ENCODE peak calls at places on chromosomes 2 and 18, in eight cellular contexts. O, F, X, W, Y, H, V and M are unnamed samples.

GRCh38 chr2:1544478-1545069 is 131.3 kb downstream of the TPO start:
- DNase-seq in X (no peak), H (no peak), O (no peak), F (no peak), V (no peak), W (no peak), Y (no peak), M (no peak)

GRCh38 chr18:5058768-5059539 is 138.1 kb downstream of the AKAIN1 start:
- DNase-seq in W (no peak), Y (no peak), O (no peak), V (no peak), F (no peak), X (no peak), H (no peak), M (no peak)

GRCh38 chr2:134917219-134917957 is 1.2 kb upstream of the CCNT2 start:
- DNase-seq in Y (no peak), F (no peak), W (no peak), X (no peak), O (peak), H (no peak), V (peak), M (peak)

GRCh38 chr2:201661366-201661765 is 18.1 kb upstream of the TMEM237 start:
- DNase-seq in H (no peak), F (no peak), O (peak), X (no peak), V (peak), Y (no peak), W (no peak), M (no peak)

GRCh38 chr2:202164409-202164808 is 74.0 kb downstream of the SUMO1 start:
- DNase-seq in H (no peak), W (no peak), F (no peak), O (no peak), Y (no peak), X (no peak), V (no peak), M (no peak)

GRCh38 chr18:76564636-76565237 is 69.7 kb upstream of the ZNF516 start:
- DNase-seq in Y (peak), O (no peak), X (no peak), W (no peak), F (no peak), V (no peak), H (no peak), M (no peak)

GRCh38 chr18:39825485-39825884 is 2129.5 kb upstream of the PIK3C3 start:
- DNase-seq in X (no peak), V (no peak), O (no peak), Y (no peak), H (no peak), W (no peak), F (no peak), M (no peak)

GRCh38 chr18:475202-475624 is 25.3 kb downstream of the COLEC12 start:
- DNase-seq in H (no peak), X (no peak), O (no peak), V (peak), W (peak), F (no peak), Y (no peak), M (no peak)

GRCh38 chr2:102277202-102277700 is 34.1 kb upstream of the IL1RL1 start:
- DNase-seq in X (no peak), H (no peak), Y (no peak), V (no peak), F (no peak), O (no peak), W (no peak), M (no peak)

GRCh38 chr2:508121-508520 is 169.1 kb downstream of the TMEM18 start:
- DNase-seq in O (no peak), X (no peak), F (no peak), H (no peak), V (no peak), Y (no peak), W (no peak), M (no peak)

GRCh38 chr2:172693529-172694185 is 42.0 kb upstream of the RAPGEF4 start:
- DNase-seq in O (no peak), V (no peak), X (no peak), Y (no peak), H (no peak), F (no peak), W (no peak), M (no peak)

GRCh38 chr18:79873449-79874110 is 75.8 kb downstream of the KCNG2 start:
- DNase-seq in W (no peak), F (no peak), O (no peak), X (no peak), H (no peak), Y (no peak), V (no peak), M (no peak)

GRCh38 chr2:72117029-72117428 is 30.6 kb downstream of the CYP26B1 start:
- DNase-seq in W (no peak), X (no peak), O (no peak), V (no peak), H (no peak), F (no peak), Y (no peak), M (no peak)

GRCh38 chr2:239257511-239257937 is 143.3 kb downstream of the HDAC4 start:
- DNase-seq in O (peak), F (no peak), H (no peak), Y (no peak), W (no peak), V (no peak), X (no peak), M (no peak)

GRCh38 chr2:181354626-181355025 is 102.6 kb upstream of the ITGA4 start:
- DNase-seq in F (no peak), H (no peak), X (no peak), W (no peak), V (no peak), O (no peak), Y (no peak), M (no peak)

GRCh38 chr2:18178736-18179349 is 300.4 kb downstream of the KCNS3 start:
- DNase-seq in V (peak), Y (no peak), O (peak), H (peak), X (peak), W (peak), F (peak), M (no peak)

GRCh38 chr2:12014088-12014960 is 267.9 kb downstream of the LPIN1 start:
- DNase-seq in O (no peak), Y (no peak), W (no peak), V (no peak), X (no peak), H (no peak), F (no peak), M (no peak)

GRCh38 chr2:23569761-23570383 is 184.9 kb downstream of the KLHL29 start:
- DNase-seq in V (no peak), H (no peak), F (no peak), O (no peak), X (no peak), Y (no peak), W (no peak), M (no peak)

GRCh38 chr2:117481608-117482007 is 332.9 kb upstream of the DDX18 start:
- DNase-seq in V (no peak), Y (no peak), F (no peak), W (no peak), O (no peak), H (no peak), X (no peak), M (no peak)

GRCh38 chr2:196086517-196087368 is 18.1 kb upstream of the DNAH7 start:
- DNase-seq in X (no peak), W (no peak), H (no peak), Y (no peak), V (no peak), O (no peak), F (no peak), M (no peak)

GRCh38 chr18:54762386-54762785 is 65.9 kb upstream of the RAB27B start:
- DNase-seq in F (no peak), O (no peak), W (no peak), V (no peak), Y (no peak), H (no peak), X (no peak), M (no peak)

GRCh38 chr2:65482971-65483370 is 50.6 kb upstream of the SPRED2 start:
- DNase-seq in V (no peak), W (no peak), O (no peak), H (no peak), Y (no peak), X (no peak), F (no peak), M (no peak)

GRCh38 chr2:187390891-187391290 is 57.2 kb downstream of the CALCRL start:
- DNase-seq in H (no peak), W (no peak), F (peak), O (no peak), X (no peak), V (no peak), Y (no peak), M (no peak)

GRCh38 chr2:162074937-162075688 is 1.1 kb upstream of the DPP4 start:
- DNase-seq in V (no peak), H (no peak), F (no peak), X (no peak), W (no peak), O (no peak), Y (no peak), M (no peak)

GRCh38 chr2:128601298-128602037 is 282.8 kb upstream of the HS6ST1 start:
- DNase-seq in O (no peak), H (no peak), V (no peak), F (no peak), X (peak), W (no peak), Y (no peak), M (peak)

GRCh38 chr18:64019922-64020756 is 50.3 kb downstream of the SERPINB8 start:
- DNase-seq in F (no peak), V (peak), W (no peak), H (no peak), Y (no peak), X (no peak), O (no peak), M (no peak)

GRCh38 chr2:22737144-22737543 is 647.8 kb upstream of the KLHL29 start:
- DNase-seq in V (peak), O (no peak), F (no peak), W (no peak), H (no peak), X (no peak), Y (no peak), M (no peak)

GRCh38 chr18:45958730-45959129 is 8.4 kb downstream of the EPG5 start:
- DNase-seq in O (no peak), F (no peak), Y (no peak), W (no peak), H (no peak), X (no peak), V (no peak), M (no peak)

GRCh38 chr2:61557386-61557785 is 19.2 kb upstream of the XPO1 start:
- DNase-seq in X (no peak), Y (no peak), W (no peak), O (no peak), V (no peak), F (no peak), H (no peak), M (no peak)

GRCh38 chr2:102027036-102027702 is 35.4 kb downstream of the IL1R2 start:
- DNase-seq in X (no peak), H (no peak), V (no peak), Y (no peak), O (no peak), F (no peak), W (no peak), M (no peak)

GRCh38 chr2:117856415-117857210 is 42.1 kb downstream of the DDX18 start:
- DNase-seq in H (no peak), O (no peak), F (peak), W (no peak), Y (no peak), V (peak), X (no peak), M (no peak)

GRCh38 chr2:216583157-216583556 is 50.1 kb upstream of the IGFBP2 start:
- DNase-seq in W (no peak), O (no peak), X (no peak), V (no peak), H (no peak), F (no peak), Y (no peak), M (no peak)

GRCh38 chr2:108215794-108216211 is 24.0 kb upstream of the SULT1C3 start:
- DNase-seq in H (no peak), V (peak), W (peak), O (peak), Y (peak), X (peak), F (no peak), M (peak)

GRCh38 chr2:176280156-176280555 is 10.9 kb downstream of the MTX2 start:
- DNase-seq in W (no peak), O (no peak), H (no peak), F (no peak), X (no peak), Y (no peak), V (no peak), M (no peak)

GRCh38 chr2:222049946-222050345 is 248.9 kb downstream of the PAX3 start:
- DNase-seq in V (no peak), Y (no peak), X (no peak), W (no peak), O (no peak), H (no peak), F (no peak), M (no peak)

GRCh38 chr2:9655441-9656269 is 24.9 kb upstream of the YWHAQ start:
- DNase-seq in Y (no peak), X (no peak), F (no peak), H (no peak), V (no peak), W (no peak), O (peak), M (no peak)

GRCh38 chr2:237818066-237818473 is 19.5 kb downstream of the RBM44 start:
- DNase-seq in F (no peak), O (no peak), H (no peak), Y (no peak), W (no peak), X (no peak), V (no peak), M (no peak)

GRCh38 chr18:10213526-10213925 is 240.9 kb upstream of the APCDD1 start:
- DNase-seq in O (no peak), V (no peak), Y (peak), W (no peak), H (no peak), F (no peak), X (no peak), M (peak)

GRCh38 chr2:64233396-64233922 is 89.2 kb upstream of the PELI1 start:
- DNase-seq in X (no peak), W (no peak), H (no peak), Y (no peak), V (no peak), F (no peak), O (no peak), M (no peak)

GRCh38 chr2:64234150-64234549 is 89.9 kb upstream of the PELI1 start:
- DNase-seq in H (no peak), Y (no peak), X (no peak), O (no peak), W (peak), V (no peak), F (no peak), M (no peak)

GRCh38 chr2:64237266-64237665 is 93.0 kb upstream of the PELI1 start:
- DNase-seq in V (no peak), Y (no peak), X (no peak), H (no peak), F (no peak), W (no peak), O (no peak), M (no peak)

GRCh38 chr2:64232266-64232665 is 88.0 kb upstream of the PELI1 start:
- DNase-seq in X (no peak), Y (no peak), H (no peak), O (no peak), W (no peak), F (no peak), V (no peak), M (no peak)

GRCh38 chr2:64234785-64235184 is 90.6 kb upstream of the PELI1 start:
- DNase-seq in O (no peak), V (no peak), Y (no peak), W (no peak), X (no peak), H (no peak), F (no peak), M (no peak)
- TF ChIP-seq POLR2AphosphoS5 in O (no peak), V (no peak), Y (no peak), W (no peak), X (no peak), H (no peak), F (no peak), M (no peak)

DNA sequence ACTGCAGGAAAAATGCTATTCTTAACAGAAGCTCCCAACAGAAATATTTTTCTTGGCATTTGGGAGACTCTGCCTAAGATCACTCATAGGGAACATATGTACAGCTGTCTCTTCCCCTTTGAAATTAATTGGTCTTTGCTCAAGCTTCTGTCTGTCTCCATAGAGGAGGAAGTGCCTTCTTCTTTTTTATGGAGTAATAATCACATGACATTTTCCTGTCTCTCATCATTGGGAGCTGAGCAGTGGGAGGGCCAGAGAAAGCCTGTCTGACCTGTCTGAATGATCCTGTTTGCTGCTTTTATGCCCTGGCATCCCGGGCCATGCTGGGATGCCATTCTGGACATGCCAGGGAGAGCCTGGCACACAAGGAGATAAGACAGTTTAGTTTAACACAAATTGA is 145.6 kb downstream of the AQP4 start:
- DNase-seq in Y (peak), X (no peak), O (no peak), F (no peak), V (no peak), W (no peak), H (no peak), M (no peak)
- TF ChIP-seq POLR2AphosphoS5 in Y (no peak), X (no peak), O (no peak), F (no peak), V (no peak), W (no peak), H (no peak), M (no peak)

GRCh38 chr2:131656816-131657633 is 129.3 kb downstream of the CCDC74A start:
- DNase-seq in F (no peak), X (no peak), V (no peak), O (no peak), H (no peak), W (no peak), Y (no peak), M (no peak)
- TF ChIP-seq POLR2AphosphoS5 in F (no peak), X (no peak), V (no peak), O (no peak), H (no peak), W (no peak), Y (no peak), M (no peak)

DNA sequence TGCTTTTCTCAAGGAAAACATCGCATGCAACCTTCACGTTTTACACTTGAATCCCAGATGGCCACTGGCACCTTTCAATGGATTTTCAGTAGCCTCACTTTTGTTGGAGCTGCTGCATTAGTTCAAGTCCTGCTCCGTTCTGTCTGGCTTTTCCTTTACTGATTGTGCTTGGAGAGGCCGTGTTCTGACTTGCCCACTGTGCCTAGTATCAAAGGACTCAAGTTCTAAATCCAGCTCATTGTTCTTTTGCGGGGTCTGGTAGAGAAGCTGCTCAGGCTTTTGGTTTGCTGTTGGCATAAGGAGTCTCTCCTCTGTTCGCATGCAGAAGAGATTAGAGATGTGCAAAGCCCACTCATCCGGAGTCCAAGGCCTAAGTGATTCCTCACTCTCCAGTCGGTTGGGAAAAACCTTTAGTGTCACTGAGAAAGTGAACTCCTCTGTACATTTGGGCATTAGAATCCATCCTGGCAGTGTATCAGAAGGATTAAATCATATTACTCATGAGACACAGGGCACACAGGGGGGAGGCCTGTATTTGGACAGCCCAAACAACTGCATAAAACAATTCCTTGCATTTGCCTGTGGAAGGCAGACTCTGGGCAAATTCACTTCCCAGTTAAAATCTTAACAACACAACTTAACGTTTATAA is 69.7 kb downstream of the NCK2 start:
- DNase-seq in W (no peak), X (no peak), V (no peak), H (no peak), O (no peak), Y (peak), F (no peak), M (no peak)
- TF ChIP-seq POLR2AphosphoS5 in W (no peak), X (peak), V (no peak), H (no peak), O (no peak), Y (no peak), F (no peak), M (no peak)